ENCODE peak calls at places on chromosomes 4 and X, in six cellular contexts. One of them, this sample, is unnamed.

GRCh38 chrX:53047228-53047627 is 1.4 kb upstream of the GPR173 start:
- DNase-seq in memory B cell: no peak
- DNase-seq in OCI-LY7: peak
- DNase-seq in WERI-Rb-1: no peak
- DNase-seq in mucosa of gallbladder: no peak
- DNase-seq in KBM-7: peak
- DNase-seq in this sample: no peak

GRCh38 chr4:61507091-61507490 is 307.0 kb downstream of the ADGRL3 start:
- DNase-seq in memory B cell: no peak
- DNase-seq in WERI-Rb-1: no peak
- DNase-seq in KBM-7: no peak
- DNase-seq in OCI-LY7: no peak
- DNase-seq in mucosa of gallbladder: no peak
- DNase-seq in this sample: no peak

GRCh38 chr4:13910556-13910955 is 283.0 kb upstream of the BOD1L1 start:
- DNase-seq in memory B cell: no peak
- DNase-seq in OCI-LY7: no peak
- DNase-seq in mucosa of gallbladder: no peak
- DNase-seq in KBM-7: no peak
- DNase-seq in WERI-Rb-1: no peak
- DNase-seq in this sample: no peak

GRCh38 chrX:68307767-68308166 is 125.5 kb downstream of the OPHN1 start:
- DNase-seq in memory B cell: no peak
- DNase-seq in OCI-LY7: no peak
- DNase-seq in KBM-7: no peak
- DNase-seq in WERI-Rb-1: no peak
- DNase-seq in mucosa of gallbladder: no peak
- DNase-seq in this sample: no peak

GRCh38 chrX:72738396-72738795 is 24.3 kb upstream of the PHKA1 start:
- DNase-seq in WERI-Rb-1: no peak
- DNase-seq in memory B cell: no peak
- DNase-seq in KBM-7: no peak
- DNase-seq in OCI-LY7: no peak
- DNase-seq in mucosa of gallbladder: no peak
- DNase-seq in this sample: no peak

GRCh38 chr4:64883087-64883926 is 474.1 kb upstream of the TECRL start:
- DNase-seq in KBM-7: no peak
- DNase-seq in mucosa of gallbladder: no peak
- DNase-seq in WERI-Rb-1: no peak
- DNase-seq in memory B cell: no peak
- DNase-seq in OCI-LY7: no peak
- DNase-seq in this sample: no peak

GRCh38 chr4:67593741-67594175 is 35.2 kb downstream of the STAP1 start:
- DNase-seq in mucosa of gallbladder: no peak
- DNase-seq in KBM-7: no peak
- DNase-seq in OCI-LY7: no peak
- DNase-seq in memory B cell: no peak
- DNase-seq in WERI-Rb-1: no peak
- DNase-seq in this sample: no peak

GRCh38 chr4:46404961-46405360 is 15.0 kb upstream of the GABRA2 start:
- DNase-seq in KBM-7: no peak
- DNase-seq in mucosa of gallbladder: peak
- DNase-seq in WERI-Rb-1: peak
- DNase-seq in OCI-LY7: no peak
- DNase-seq in memory B cell: no peak
- DNase-seq in this sample: peak

GRCh38 chrX:99353412-99353811 is 1056.7 kb downstream of the PCDH19 start:
- DNase-seq in WERI-Rb-1: no peak
- DNase-seq in mucosa of gallbladder: peak
- DNase-seq in memory B cell: no peak
- DNase-seq in OCI-LY7: no peak
- DNase-seq in KBM-7: no peak
- DNase-seq in this sample: no peak

GRCh38 chrX:109187473-109188168 is 294.3 kb downstream of the GUCY2F start:
- DNase-seq in WERI-Rb-1: no peak
- DNase-seq in KBM-7: no peak
- DNase-seq in OCI-LY7: no peak
- DNase-seq in memory B cell: no peak
- DNase-seq in mucosa of gallbladder: no peak
- DNase-seq in this sample: no peak

GRCh38 chrX:37942170-37942569 is 64.2 kb upstream of the SYTL5 start:
- DNase-seq in KBM-7: no peak
- DNase-seq in mucosa of gallbladder: no peak
- DNase-seq in OCI-LY7: no peak
- DNase-seq in memory B cell: no peak
- DNase-seq in WERI-Rb-1: no peak
- DNase-seq in this sample: no peak

GRCh38 chr4:159526172-159526571 is 423.3 kb downstream of the RAPGEF2 start:
- DNase-seq in memory B cell: no peak
- DNase-seq in WERI-Rb-1: no peak
- DNase-seq in mucosa of gallbladder: no peak
- DNase-seq in KBM-7: no peak
- DNase-seq in OCI-LY7: no peak
- DNase-seq in this sample: no peak

GRCh38 chr4:111632752-111633151 is 512.5 kb upstream of the FAM241A start:
- DNase-seq in OCI-LY7: no peak
- DNase-seq in mucosa of gallbladder: no peak
- DNase-seq in memory B cell: no peak
- DNase-seq in WERI-Rb-1: no peak
- DNase-seq in KBM-7: no peak
- DNase-seq in this sample: no peak

GRCh38 chr4:7435411-7436095 is 823 bp upstream of the PSAPL1 start:
- DNase-seq in mucosa of gallbladder: no peak
- DNase-seq in memory B cell: no peak
- DNase-seq in KBM-7: no peak
- DNase-seq in OCI-LY7: no peak
- DNase-seq in WERI-Rb-1: no peak
- DNase-seq in this sample: no peak

GRCh38 chr4:56681158-56681848 is at the start of gene HOPX:
- DNase-seq in mucosa of gallbladder: peak
- DNase-seq in KBM-7: no peak
- DNase-seq in WERI-Rb-1: no peak
- DNase-seq in memory B cell: no peak
- DNase-seq in OCI-LY7: no peak
- DNase-seq in this sample: no peak

GRCh38 chrX:38879631-38880220 is 78.5 kb downstream of the MID1IP1 start:
- DNase-seq in KBM-7: peak
- DNase-seq in memory B cell: peak
- DNase-seq in mucosa of gallbladder: no peak
- DNase-seq in OCI-LY7: peak
- DNase-seq in WERI-Rb-1: no peak
- DNase-seq in this sample: peak

GRCh38 chr4:120658772-120659171 is 263.8 kb downstream of the PRDM5 start:
- DNase-seq in memory B cell: no peak
- DNase-seq in OCI-LY7: no peak
- DNase-seq in KBM-7: peak
- DNase-seq in mucosa of gallbladder: no peak
- DNase-seq in WERI-Rb-1: no peak
- DNase-seq in this sample: no peak

GRCh38 chr4:73520821-73521220 is 39.3 kb downstream of the AFM start:
- DNase-seq in KBM-7: no peak
- DNase-seq in OCI-LY7: no peak
- DNase-seq in WERI-Rb-1: peak
- DNase-seq in mucosa of gallbladder: no peak
- DNase-seq in memory B cell: no peak
- DNase-seq in this sample: no peak

GRCh38 chr4:153020460-153020859 is 84.3 kb downstream of the FHDC1 start:
- DNase-seq in mucosa of gallbladder: no peak
- DNase-seq in KBM-7: no peak
- DNase-seq in WERI-Rb-1: no peak
- DNase-seq in memory B cell: no peak
- DNase-seq in OCI-LY7: no peak
- DNase-seq in this sample: no peak

GRCh38 chrX:2898861-2899512 is 30.2 kb downstream of the ARSD start:
- DNase-seq in memory B cell: no peak
- DNase-seq in WERI-Rb-1: no peak
- DNase-seq in mucosa of gallbladder: peak
- DNase-seq in KBM-7: no peak
- DNase-seq in OCI-LY7: no peak
- DNase-seq in this sample: peak

GRCh38 chrX:140057001-140057411 is 91.7 kb upstream of the CXorf66 start:
- DNase-seq in KBM-7: peak
- DNase-seq in memory B cell: peak
- DNase-seq in WERI-Rb-1: peak
- DNase-seq in mucosa of gallbladder: peak
- DNase-seq in OCI-LY7: peak
- DNase-seq in this sample: peak

GRCh38 chrX:17521871-17522693 is 147.1 kb downstream of the NHS start:
- DNase-seq in memory B cell: no peak
- DNase-seq in KBM-7: no peak
- DNase-seq in WERI-Rb-1: no peak
- DNase-seq in OCI-LY7: no peak
- DNase-seq in mucosa of gallbladder: no peak
- DNase-seq in this sample: peak

GRCh38 chr4:149719357-149719756 is 96.3 kb downstream of the IQCM start:
- DNase-seq in memory B cell: no peak
- DNase-seq in KBM-7: no peak
- DNase-seq in mucosa of gallbladder: no peak
- DNase-seq in OCI-LY7: no peak
- DNase-seq in WERI-Rb-1: no peak
- DNase-seq in this sample: no peak

GRCh38 chr4:175087156-175087555 is 169.0 kb downstream of the ADAM29 start:
- DNase-seq in memory B cell: no peak
- DNase-seq in WERI-Rb-1: no peak
- DNase-seq in OCI-LY7: no peak
- DNase-seq in mucosa of gallbladder: no peak
- DNase-seq in KBM-7: no peak
- DNase-seq in this sample: no peak

GRCh38 chrX:38312436-38312835 is 14.9 kb downstream of the RPGR start:
- DNase-seq in OCI-LY7: no peak
- DNase-seq in memory B cell: no peak
- DNase-seq in KBM-7: no peak
- DNase-seq in mucosa of gallbladder: no peak
- DNase-seq in WERI-Rb-1: no peak
- DNase-seq in this sample: no peak

GRCh38 chr4:185718578-185719492 is 93.2 kb downstream of the SORBS2 start:
- DNase-seq in WERI-Rb-1: no peak
- DNase-seq in KBM-7: no peak
- DNase-seq in OCI-LY7: no peak
- DNase-seq in memory B cell: no peak
- DNase-seq in mucosa of gallbladder: no peak
- DNase-seq in this sample: no peak

GRCh38 chr4:6273661-6273990 is 4.0 kb downstream of the WFS1 start:
- DNase-seq in memory B cell: no peak
- DNase-seq in OCI-LY7: no peak
- DNase-seq in mucosa of gallbladder: no peak
- DNase-seq in KBM-7: no peak
- DNase-seq in WERI-Rb-1: no peak
- DNase-seq in this sample: no peak

GRCh38 chr4:152480901-152481300 is 55.0 kb downstream of the FBXW7 start:
- DNase-seq in mucosa of gallbladder: no peak
- DNase-seq in OCI-LY7: no peak
- DNase-seq in WERI-Rb-1: no peak
- DNase-seq in KBM-7: no peak
- DNase-seq in memory B cell: no peak
- DNase-seq in this sample: no peak

GRCh38 chrX:23332888-23333821 is 1.5 kb upstream of the PTCHD1 start:
- DNase-seq in OCI-LY7: no peak
- DNase-seq in mucosa of gallbladder: no peak
- DNase-seq in WERI-Rb-1: peak
- DNase-seq in memory B cell: no peak
- DNase-seq in KBM-7: no peak
- DNase-seq in this sample: no peak

GRCh38 chr4:114015444-114015899 is 36.0 kb upstream of the ARSJ start:
- DNase-seq in OCI-LY7: no peak
- DNase-seq in mucosa of gallbladder: peak
- DNase-seq in WERI-Rb-1: no peak
- DNase-seq in KBM-7: no peak
- DNase-seq in memory B cell: no peak
- DNase-seq in this sample: no peak

GRCh38 chr4:154822775-154823174 is 41.7 kb downstream of the RBM46 start:
- DNase-seq in mucosa of gallbladder: no peak
- DNase-seq in WERI-Rb-1: no peak
- DNase-seq in OCI-LY7: no peak
- DNase-seq in memory B cell: no peak
- DNase-seq in KBM-7: no peak
- DNase-seq in this sample: no peak

GRCh38 chr4:182242793-182243192 is 409 bp upstream of the TENM3 start:
- DNase-seq in OCI-LY7: no peak
- DNase-seq in WERI-Rb-1: no peak
- DNase-seq in KBM-7: no peak
- DNase-seq in mucosa of gallbladder: no peak
- DNase-seq in memory B cell: no peak
- DNase-seq in this sample: no peak

GRCh38 chr4:152369903-152370296 is 166.0 kb downstream of the FBXW7 start:
- DNase-seq in mucosa of gallbladder: no peak
- DNase-seq in KBM-7: no peak
- DNase-seq in memory B cell: no peak
- DNase-seq in WERI-Rb-1: no peak
- DNase-seq in OCI-LY7: no peak
- DNase-seq in this sample: no peak

GRCh38 chr4:80092847-80093246 is 19.8 kb upstream of the ANTXR2 start:
- DNase-seq in OCI-LY7: no peak
- DNase-seq in mucosa of gallbladder: no peak
- DNase-seq in KBM-7: no peak
- DNase-seq in memory B cell: no peak
- DNase-seq in WERI-Rb-1: no peak
- DNase-seq in this sample: no peak

GRCh38 chr4:111066001-111066400 is 443.1 kb upstream of the PITX2 start:
- DNase-seq in OCI-LY7: no peak
- DNase-seq in KBM-7: no peak
- DNase-seq in WERI-Rb-1: no peak
- DNase-seq in memory B cell: no peak
- DNase-seq in mucosa of gallbladder: no peak
- DNase-seq in this sample: no peak

GRCh38 chr4:17030543-17030942 is 132.1 kb upstream of the LDB2 start:
- DNase-seq in mucosa of gallbladder: no peak
- DNase-seq in OCI-LY7: no peak
- DNase-seq in memory B cell: no peak
- DNase-seq in KBM-7: no peak
- DNase-seq in WERI-Rb-1: no peak
- DNase-seq in this sample: no peak

GRCh38 chrX:63761639-63762038 is 23.4 kb downstream of the ARHGEF9 start:
- DNase-seq in OCI-LY7: peak
- DNase-seq in WERI-Rb-1: no peak
- DNase-seq in KBM-7: peak
- DNase-seq in mucosa of gallbladder: no peak
- DNase-seq in memory B cell: no peak
- DNase-seq in this sample: no peak